ENCODE peak calls at places on chromosome 2, in eight cellular contexts. V is NCI-H1694 treated with DMSO at 0.1 percent for 48 hours; N is foreskin keratinocyte; A is upper lobe of right lung; Q is activated CD4-positive, alpha-beta T cell treated with anti-CD3 and anti-CD28 coated beads for 48 hours; D is NCI-H1105; T is right lobe of liver; Z is T-helper 1 cell. L is an unnamed sample.

GRCh38 chr2:220334871-220335590 is 707.6 kb downstream of the SLC4A3 start:
- DNase-seq in V (no peak), N (no peak), A (no peak), Q (no peak), D (no peak), T (no peak), Z (no peak), L (no peak)

GRCh38 chr2:66929632-66930385 is 467.3 kb upstream of the ETAA1 start:
- DNase-seq in V (no peak), N (peak), A (peak), Q (no peak), D (no peak), T (peak), Z (no peak), L (no peak)

GRCh38 chr2:227788556-227788955 is 25.1 kb upstream of the CCL20 start:
- DNase-seq in V (no peak), N (peak), A (no peak), Q (no peak), D (no peak), T (no peak), Z (no peak), L (no peak)

GRCh38 chr2:212646698-212647097 is 108.1 kb upstream of the ERBB4 start:
- DNase-seq in V (no peak), N (peak), A (no peak), Q (no peak), D (no peak), T (no peak), Z (no peak), L (no peak)

GRCh38 chr2:24438106-24438505 is 52.9 kb upstream of the NCOA1 start:
- DNase-seq in V (no peak), N (no peak), A (no peak), Q (no peak), D (no peak), T (no peak), Z (no peak), L (no peak)

GRCh38 chr2:152465541-152465940 is 130.6 kb downstream of the FMNL2 start:
- DNase-seq in V (no peak), N (no peak), A (no peak), Q (no peak), D (no peak), T (no peak), Z (no peak), L (no peak)

GRCh38 chr2:210477496-210477895 is 937 bp upstream of the LANCL1 start:
- DNase-seq in V (no peak), N (peak), A (no peak), Q (peak), D (no peak), T (no peak), Z (no peak), L (no peak)

GRCh38 chr2:164150601-164151000 is 414.8 kb upstream of the FIGN start:
- DNase-seq in V (no peak), N (no peak), A (no peak), Q (no peak), D (no peak), T (no peak), Z (no peak), L (no peak)

GRCh38 chr2:136582631-136583205 is 182.6 kb upstream of the THSD7B start:
- DNase-seq in V (no peak), N (peak), A (no peak), Q (peak), D (no peak), T (no peak), Z (no peak), L (no peak)